ENCODE peak calls at places on chromosomes 11 and 22, in four cellular contexts. One of them, this sample, is unnamed.

GRCh38 chr11:86931965-86932332 is 23.2 kb downstream of the FZD4 start:
- DNase-seq in CD4-positive, CD25-positive, alpha-beta regulatory T cell: no peak
- DNase-seq in sigmoid colon: no peak
- DNase-seq in CD4-positive, alpha-beta memory T cell: no peak
- DNase-seq in this sample: no peak

GRCh38 chr11:83649468-83649915 is 363.3 kb upstream of the CCDC90B start:
- DNase-seq in CD4-positive, CD25-positive, alpha-beta regulatory T cell: no peak
- DNase-seq in sigmoid colon: no peak
- DNase-seq in CD4-positive, alpha-beta memory T cell: no peak
- DNase-seq in this sample: no peak

GRCh38 chr22:47002692-47003091 is 240.2 kb downstream of the TBC1D22A start:
- DNase-seq in CD4-positive, CD25-positive, alpha-beta regulatory T cell: no peak
- DNase-seq in sigmoid colon: peak; percentile 34
- DNase-seq in CD4-positive, alpha-beta memory T cell: no peak
- DNase-seq in this sample: no peak

GRCh38 chr11:65498042-65498726 is 661 bp upstream of the MALAT1 start:
- DNase-seq in CD4-positive, CD25-positive, alpha-beta regulatory T cell: peak; percentile 82
- DNase-seq in sigmoid colon: peak; percentile 83
- DNase-seq in CD4-positive, alpha-beta memory T cell: peak; percentile 77
- DNase-seq in this sample: peak; percentile 58

GRCh38 chr11:4090258-4090657 is 4.3 kb upstream of the RRM1 start:
- DNase-seq in CD4-positive, CD25-positive, alpha-beta regulatory T cell: peak; percentile 95
- DNase-seq in sigmoid colon: no peak
- DNase-seq in CD4-positive, alpha-beta memory T cell: peak; percentile 85
- DNase-seq in this sample: peak; percentile 69

GRCh38 chr22:20552913-20553401 is 45.5 kb downstream of the MED15 start:
- DNase-seq in CD4-positive, CD25-positive, alpha-beta regulatory T cell: no peak
- DNase-seq in sigmoid colon: peak; percentile 67
- DNase-seq in CD4-positive, alpha-beta memory T cell: no peak
- DNase-seq in this sample: no peak

GRCh38 chr22:21755855-21756284 is 20.3 kb upstream of the YPEL1 start:
- DNase-seq in CD4-positive, CD25-positive, alpha-beta regulatory T cell: no peak
- DNase-seq in sigmoid colon: no peak
- DNase-seq in CD4-positive, alpha-beta memory T cell: no peak
- DNase-seq in this sample: no peak

GRCh38 chr11:20156280-20156875 is 3.9 kb downstream of the DBX1 start:
- DNase-seq in CD4-positive, CD25-positive, alpha-beta regulatory T cell: peak; percentile 54
- DNase-seq in sigmoid colon: no peak
- DNase-seq in CD4-positive, alpha-beta memory T cell: peak; percentile 76
- DNase-seq in this sample: peak; percentile 9

GRCh38 chr11:125464266-125464662 is 31.8 kb downstream of the FEZ1 start:
- DNase-seq in CD4-positive, CD25-positive, alpha-beta regulatory T cell: no peak
- DNase-seq in sigmoid colon: no peak
- DNase-seq in CD4-positive, alpha-beta memory T cell: no peak
- DNase-seq in this sample: no peak

GRCh38 chr11:103326070-103326794 is 217.0 kb downstream of the DYNC2H1 start:
- DNase-seq in CD4-positive, CD25-positive, alpha-beta regulatory T cell: peak; percentile 77
- DNase-seq in sigmoid colon: no peak
- DNase-seq in CD4-positive, alpha-beta memory T cell: peak; percentile 53
- DNase-seq in this sample: peak; percentile 22

GRCh38 chr11:20417771-20418170 is 30.3 kb downstream of the PRMT3 start:
- DNase-seq in CD4-positive, CD25-positive, alpha-beta regulatory T cell: no peak
- DNase-seq in sigmoid colon: no peak
- DNase-seq in CD4-positive, alpha-beta memory T cell: no peak
- DNase-seq in this sample: no peak

GRCh38 chr11:63556404-63556803 is 6.8 kb downstream of the PLAAT2 start:
- DNase-seq in CD4-positive, CD25-positive, alpha-beta regulatory T cell: no peak
- DNase-seq in sigmoid colon: no peak
- DNase-seq in CD4-positive, alpha-beta memory T cell: no peak
- DNase-seq in this sample: no peak

GRCh38 chr11:28089378-28089777 is 18.6 kb downstream of the KIF18A start:
- DNase-seq in CD4-positive, CD25-positive, alpha-beta regulatory T cell: no peak
- DNase-seq in sigmoid colon: no peak
- DNase-seq in CD4-positive, alpha-beta memory T cell: no peak
- DNase-seq in this sample: no peak

GRCh38 chr22:49297286-49297870 is 530.3 kb downstream of the BRD1 start:
- DNase-seq in CD4-positive, CD25-positive, alpha-beta regulatory T cell: no peak
- DNase-seq in sigmoid colon: no peak
- DNase-seq in CD4-positive, alpha-beta memory T cell: no peak
- DNase-seq in this sample: no peak

GRCh38 chr22:37525073-37525745 is 6.0 kb upstream of the CARD10 start:
- DNase-seq in CD4-positive, CD25-positive, alpha-beta regulatory T cell: no peak
- DNase-seq in sigmoid colon: no peak
- DNase-seq in CD4-positive, alpha-beta memory T cell: no peak
- DNase-seq in this sample: no peak

GRCh38 chr22:42341779-42342178 is 71.3 kb upstream of the TCF20 start:
- DNase-seq in CD4-positive, CD25-positive, alpha-beta regulatory T cell: no peak
- DNase-seq in sigmoid colon: no peak
- DNase-seq in CD4-positive, alpha-beta memory T cell: no peak
- DNase-seq in this sample: no peak

GRCh38 chr22:42343136-42343484 is 72.7 kb upstream of the TCF20 start:
- DNase-seq in CD4-positive, CD25-positive, alpha-beta regulatory T cell: no peak
- DNase-seq in sigmoid colon: no peak
- DNase-seq in CD4-positive, alpha-beta memory T cell: no peak
- DNase-seq in this sample: no peak

GRCh38 chr22:42342426-42343135 is 72.1 kb upstream of the TCF20 start:
- DNase-seq in CD4-positive, CD25-positive, alpha-beta regulatory T cell: no peak
- DNase-seq in sigmoid colon: no peak
- DNase-seq in CD4-positive, alpha-beta memory T cell: no peak
- DNase-seq in this sample: no peak

GRCh38 chr22:42340150-42340549 is 69.7 kb upstream of the TCF20 start:
- DNase-seq in CD4-positive, CD25-positive, alpha-beta regulatory T cell: no peak
- DNase-seq in sigmoid colon: no peak
- DNase-seq in CD4-positive, alpha-beta memory T cell: no peak
- DNase-seq in this sample: no peak

GRCh38 chr22:42340695-42341383 is 70.4 kb upstream of the TCF20 start:
- DNase-seq in CD4-positive, CD25-positive, alpha-beta regulatory T cell: no peak
- DNase-seq in sigmoid colon: peak; percentile 81
- DNase-seq in CD4-positive, alpha-beta memory T cell: no peak
- DNase-seq in this sample: no peak
- H3K27ac ChIP-seq in CD4-positive, CD25-positive, alpha-beta regulatory T cell: no peak overlapping the region
- H3K27ac ChIP-seq in sigmoid colon: peak overlapping the region; percentile 54
- H3K27ac ChIP-seq in CD4-positive, alpha-beta memory T cell: no peak overlapping the region
- H3K27ac ChIP-seq in this sample: no peak overlapping the region

GRCh38 chr11:70233034-70233433 is 29.9 kb downstream of the FADD start:
- DNase-seq in CD4-positive, CD25-positive, alpha-beta regulatory T cell: no peak
- DNase-seq in sigmoid colon: no peak
- DNase-seq in CD4-positive, alpha-beta memory T cell: no peak
- DNase-seq in this sample: no peak
- H3K4me1 ChIP-seq in CD4-positive, CD25-positive, alpha-beta regulatory T cell: no peaks in the 10 kb centered on the region
- H3K4me1 ChIP-seq in sigmoid colon: no peaks in the 10 kb centered on the region
- H3K4me1 ChIP-seq in CD4-positive, alpha-beta memory T cell: no peaks in the 10 kb centered on the region
- H3K4me1 ChIP-seq in this sample: no peaks in the 10 kb centered on the region

GRCh38 chr11:129324533-129325175 is 51.0 kb upstream of the BARX2 start:
- DNase-seq in CD4-positive, CD25-positive, alpha-beta regulatory T cell: no peak
- DNase-seq in sigmoid colon: no peak
- DNase-seq in CD4-positive, alpha-beta memory T cell: no peak
- DNase-seq in this sample: no peak
- H3K4me3 ChIP-seq in CD4-positive, CD25-positive, alpha-beta regulatory T cell: no peak overlapping the region
- H3K4me3 ChIP-seq in sigmoid colon: no peak overlapping the region
- H3K4me3 ChIP-seq in CD4-positive, alpha-beta memory T cell: no peak overlapping the region
- H3K4me3 ChIP-seq in this sample: no peak overlapping the region

GRCh38 chr22:39435616-39436015 is 21.2 kb upstream of the MGAT3 start:
- DNase-seq in CD4-positive, CD25-positive, alpha-beta regulatory T cell: no peak
- DNase-seq in sigmoid colon: no peak
- DNase-seq in CD4-positive, alpha-beta memory T cell: no peak
- DNase-seq in this sample: no peak
- H3K27ac ChIP-seq in CD4-positive, CD25-positive, alpha-beta regulatory T cell: no peak overlapping the region
- H3K27ac ChIP-seq in sigmoid colon: no peak overlapping the region
- H3K27ac ChIP-seq in CD4-positive, alpha-beta memory T cell: no peak overlapping the region
- H3K27ac ChIP-seq in this sample: no peak overlapping the region